ENCODE peak calls at places on chromosomes 5 and 9, in five cellular contexts. G is 8988T; Z is stimulated activated CD4-positive, alpha-beta T cell treated with anti-CD3 and anti-CD28 coated beads, Interleukin-2, amount 100 ng/mL, for 24 hours; P is upper lobe of right lung; I is RKO. Y is an unnamed sample.

GRCh38 chr5:1431021-1431811 is 14.0 kb downstream of the SLC6A3 start:
- DNase-seq in I (no peak), G (no peak), Z (no peak), P (peak; percentile 52), Y (peak; percentile 62)

GRCh38 chr9:133005221-133005760 is 25.5 kb upstream of the GTF3C5 start:
- DNase-seq in G (no peak), P (no peak), Z (no peak), I (no peak), Y (no peak)

GRCh38 chr5:82595083-82595482 is 316.9 kb upstream of the RPS23 start:
- DNase-seq in Z (no peak), G (no peak), P (no peak), I (no peak), Y (no peak)

GRCh38 chr5:178324481-178325310 is 92.1 kb upstream of the PHYKPL start:
- DNase-seq in G (no peak), Z (no peak), P (peak; percentile 55), I (no peak), Y (no peak)

GRCh38 chr9:2261421-2262103 is 246.4 kb downstream of the SMARCA2 start:
- DNase-seq in G (no peak), I (no peak), Z (no peak), P (no peak), Y (no peak)

GRCh38 chr5:85010014-85010562 is 625.4 kb upstream of the EDIL3 start:
- DNase-seq in I (no peak), G (no peak), P (no peak), Z (no peak), Y (no peak)

GRCh38 chr5:112492291-112492690 is 73.2 kb upstream of the EPB41L4A start:
- DNase-seq in G (peak; percentile 29), P (no peak), Z (peak; percentile 17), I (peak; percentile 84), Y (no peak)

GRCh38 chr5:151014680-151015343 is 5.6 kb upstream of the GPX3 start:
- DNase-seq in G (no peak), P (no peak), I (no peak), Z (no peak), Y (no peak)

GRCh38 chr9:126682928-126683697 is 69.4 kb downstream of the LMX1B start:
- DNase-seq in G (no peak), Z (no peak), P (no peak), I (no peak), Y (no peak)

GRCh38 chr5:168874713-168875380 is 295.7 kb upstream of the PANK3 start:
- DNase-seq in P (no peak), G (no peak), I (peak; percentile 45), Z (no peak), Y (no peak)

GRCh38 chr5:179601871-179602625 is 21.4 kb downstream of the HNRNPH1 start:
- DNase-seq in G (no peak), P (peak; percentile 52), Z (no peak), I (no peak), Y (no peak)